ENCODE peak calls at places on chromosomes 7 and 10, in eight cellular contexts. Z is foreskin fibroblast, Y is BJ, J is endothelial cell, E is RWPE2, W is left ventricle myocardium inferior, U is WTC11, G is GM12865. B is an unnamed sample.

GRCh38 chr7:13262929-13263530 is 575.6 kb downstream of the ARL4A start:
- DNase-seq in Z (peak), Y (no peak), J (no peak), E (no peak), W (no peak), U (no peak), G (peak), B (no peak)

GRCh38 chr7:96131525-96131924 is 190.4 kb downstream of the SLC25A13 start:
- DNase-seq in Z (no peak), Y (no peak), J (no peak), E (no peak), W (no peak), U (no peak), G (no peak), B (no peak)

GRCh38 chr10:110151871-110152270 is 55.5 kb upstream of the MXI1 start:
- DNase-seq in Z (no peak), Y (no peak), J (no peak), E (no peak), W (no peak), U (no peak), G (no peak), B (no peak)

GRCh38 chr7:157020514-157021070 is 10.1 kb upstream of the MNX1 start:
- DNase-seq in Z (no peak), Y (no peak), J (no peak), E (no peak), W (no peak), U (no peak), G (no peak), B (peak)

GRCh38 chr7:98135984-98136383 is 29.3 kb downstream of the LMTK2 start:
- DNase-seq in Z (no peak), Y (no peak), J (no peak), E (no peak), W (no peak), U (no peak), G (no peak), B (no peak)

GRCh38 chr10:72390785-72391184 is 36.1 kb upstream of the DNAJB12 start:
- DNase-seq in Z (no peak), Y (no peak), J (no peak), E (no peak), W (no peak), U (no peak), G (no peak), B (no peak)

GRCh38 chr10:97081621-97082235 is 104.0 kb downstream of the SLIT1 start:
- DNase-seq in Z (peak), Y (no peak), J (peak), E (no peak), W (peak), U (peak), G (peak), B (no peak)

GRCh38 chr7:157612664-157613561 is 276.1 kb downstream of the DNAJB6 start:
- DNase-seq in Z (peak), Y (no peak), J (no peak), E (no peak), W (peak), U (peak), G (no peak), B (peak)

GRCh38 chr7:130849604-130850003 is 115.6 kb upstream of the KLF14 start:
- DNase-seq in Z (no peak), Y (no peak), J (no peak), E (no peak), W (no peak), U (no peak), G (no peak), B (no peak)

GRCh38 chr7:91264083-91264923 is at the start of gene FZD1:
- DNase-seq in Z (peak), Y (peak), J (peak), E (peak), W (peak), U (peak), G (peak), B (peak)

GRCh38 chr7:30708412-30708811 is 26.2 kb upstream of the CRHR2 start:
- DNase-seq in Z (no peak), Y (no peak), J (no peak), E (no peak), W (peak), U (no peak), G (no peak), B (no peak)

GRCh38 chr7:158880973-158881372 is 24.6 kb downstream of the DYNC2I1 start:
- DNase-seq in Z (no peak), Y (no peak), J (no peak), E (no peak), W (no peak), U (no peak), G (no peak), B (no peak)

GRCh38 chr7:158887594-158887993 is 31.2 kb downstream of the DYNC2I1 start:
- DNase-seq in Z (peak), Y (peak), J (no peak), E (no peak), W (no peak), U (no peak), G (no peak), B (no peak)

GRCh38 chr7:158881731-158882130 is 25.4 kb downstream of the DYNC2I1 start:
- DNase-seq in Z (no peak), Y (no peak), J (no peak), E (no peak), W (no peak), U (no peak), G (no peak), B (no peak)

GRCh38 chr7:158885624-158886023 is 29.3 kb downstream of the DYNC2I1 start:
- DNase-seq in Z (no peak), Y (no peak), J (no peak), E (no peak), W (no peak), U (no peak), G (no peak), B (no peak)
- TF ChIP-seq CTCF in Z (peak), Y (peak), J (no peak), E (peak), W (peak), U (no peak), G (peak), B (peak)

GRCh38 chr7:35551682-35552081 is 143.3 kb downstream of the HERPUD2 start:
- DNase-seq in Z (no peak), Y (no peak), J (no peak), E (no peak), W (no peak), U (peak), G (no peak), B (no peak)
- TF ChIP-seq CTCF in Z (no peak), Y (no peak), J (no peak), E (no peak), W (no peak), U (no peak), G (no peak), B (no peak)

DNA sequence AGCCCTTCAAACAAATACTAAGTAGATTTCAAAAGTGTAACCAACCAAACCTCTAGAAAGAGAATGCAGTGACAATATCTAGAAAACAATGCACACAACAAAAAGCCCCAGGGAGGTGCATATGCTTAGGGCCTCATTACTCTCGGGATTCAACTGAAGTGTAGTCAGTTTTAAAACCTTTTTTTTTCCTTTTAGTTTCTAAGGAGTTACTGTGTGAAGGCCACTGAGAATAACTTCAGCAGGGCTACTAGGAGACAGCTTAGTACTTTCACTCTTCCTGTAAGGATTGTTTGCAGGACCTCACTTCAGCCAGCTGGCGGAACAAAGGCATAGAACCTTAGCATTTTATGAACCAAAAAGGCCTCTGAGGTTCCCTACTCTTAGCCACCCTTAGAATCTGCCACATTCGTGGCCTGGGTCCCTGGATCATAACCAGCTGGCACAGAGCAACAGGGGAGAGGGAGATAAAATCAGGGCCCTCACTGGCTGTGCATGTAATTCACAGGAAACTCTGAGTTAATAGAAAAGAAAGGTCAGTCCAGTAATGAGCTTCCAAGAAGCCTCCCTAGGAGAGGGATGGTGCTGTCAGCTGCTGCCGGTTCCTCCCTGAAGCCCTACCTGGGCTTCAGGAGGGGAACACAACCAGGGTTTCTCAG is 3.6 kb downstream of the VOPP1 start:
- DNase-seq in Z (no peak), Y (no peak), J (no peak), E (no peak), W (no peak), U (no peak), G (peak), B (no peak)
- TF ChIP-seq CTCF in Z (peak), Y (peak), J (no peak), E (no peak), W (no peak), U (no peak), G (no peak), B (peak)

DNA sequence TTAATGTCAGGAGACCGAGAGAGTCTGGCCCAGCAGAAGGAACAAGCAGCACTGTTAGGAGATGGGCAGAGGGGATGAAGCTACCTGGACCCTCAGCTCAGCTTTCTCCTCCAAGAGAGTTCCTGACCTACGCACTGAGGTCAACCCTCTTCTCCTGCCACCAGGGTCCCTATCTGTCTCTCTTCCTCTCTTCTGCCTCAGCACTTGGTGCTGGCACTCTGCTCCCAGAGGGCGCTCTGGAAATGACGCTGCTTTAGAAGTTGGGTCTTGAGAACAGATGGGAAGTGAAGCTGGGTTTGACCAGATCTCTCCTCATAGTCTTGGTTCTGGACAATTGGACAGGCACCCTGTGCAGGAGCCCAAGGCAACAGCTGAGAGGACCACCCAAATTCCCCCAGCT is 216.0 kb upstream of the AGK start:
- DNase-seq in Z (no peak), Y (no peak), J (no peak), E (no peak), W (no peak), U (no peak), G (no peak), B (no peak)
- TF ChIP-seq CTCF in Z (no peak), Y (no peak), J (no peak), E (no peak), W (no peak), U (no peak), G (no peak), B (no peak)